ENCODE peak calls at places on chromosomes 4 and X, in four cellular contexts. A is HepG2, Y is GM12878, B is H1. C is an unnamed sample.

GRCh38 chr4:95095352-95095974 is 337.7 kb downstream of the BMPR1B start:
- DNase-seq in B (no peak), Y (no peak), A (peak), C (no peak)

GRCh38 chr4:98994474-98995182 is 893 bp upstream of the METAP1 start:
- DNase-seq in B (no peak), A (peak), Y (no peak), C (peak)

GRCh38 chr4:54076673-54077072 is 12.3 kb upstream of the CHIC2 start:
- DNase-seq in Y (no peak), A (no peak), B (no peak), C (no peak)

GRCh38 chrX:49951524-49952193 is 29.3 kb downstream of the CLCN5 start:
- DNase-seq in A (no peak), B (no peak), Y (no peak), C (no peak)

GRCh38 chr4:2818351-2818939 is 25.2 kb upstream of the ADD1 start:
- DNase-seq in B (peak), Y (no peak), A (no peak), C (no peak)

GRCh38 chr4:132218406-132218805 is 930.7 kb upstream of the PCDH10 start:
- DNase-seq in B (no peak), Y (no peak), A (no peak), C (no peak)

GRCh38 chr4:113394730-113395530 is 345.5 kb downstream of the ANK2 start:
- DNase-seq in Y (peak), B (no peak), A (peak), C (peak)

GRCh38 chr4:87680271-87680670 is 30.2 kb downstream of the DMP1 start:
- DNase-seq in B (no peak), Y (no peak), A (no peak), C (no peak)

GRCh38 chr4:184826315-184827266 is 823 bp upstream of the ACSL1 start:
- DNase-seq in A (no peak), B (no peak), Y (no peak), C (no peak)

GRCh38 chr4:37441231-37442061 is 196.9 kb downstream of the NWD2 start:
- DNase-seq in Y (no peak), B (no peak), A (peak), C (no peak)

GRCh38 chr4:147110968-147111367 is 165.3 kb upstream of the TTC29 start:
- DNase-seq in B (no peak), A (no peak), Y (no peak), C (no peak)

GRCh38 chrX:138534410-138534809 is 177.1 kb downstream of the FGF13 start:
- DNase-seq in Y (no peak), B (no peak), A (no peak), C (no peak)

GRCh38 chr4:131613086-131613823 is 1535.8 kb upstream of the PCDH10 start:
- DNase-seq in A (no peak), B (no peak), Y (no peak), C (no peak)

GRCh38 chr4:107600456-107600855 is 119.6 kb downstream of the PAPSS1 start:
- DNase-seq in B (no peak), A (no peak), Y (no peak), C (no peak)

GRCh38 chr4:114151-114550 is 10.2 kb upstream of the ZNF718 start:
- DNase-seq in A (no peak), Y (no peak), B (no peak), C (no peak)

GRCh38 chr4:7075962-7076693 is 8.3 kb upstream of the GRPEL1 start:
- DNase-seq in A (peak), B (no peak), Y (no peak), C (no peak)

GRCh38 chrX:20284992-20285391 is 18.3 kb upstream of the RPS6KA3 start:
- DNase-seq in Y (no peak), B (no peak), A (no peak), C (no peak)

GRCh38 chr4:72136429-72136828 is 104.6 kb downstream of the NPFFR2 start:
- DNase-seq in Y (no peak), A (no peak), B (no peak), C (no peak)

GRCh38 chr4:56649445-56650258 is 31.4 kb downstream of the HOPX start:
- DNase-seq in Y (no peak), A (no peak), B (no peak), C (no peak)

GRCh38 chr4:6748286-6748685 is 32.3 kb downstream of the BLOC1S4 start:
- DNase-seq in Y (no peak), A (no peak), B (no peak), C (no peak)

GRCh38 chr4:147777456-147778091 is 45.7 kb downstream of the ARHGAP10 start:
- DNase-seq in B (no peak), A (no peak), Y (no peak), C (no peak)

GRCh38 chr4:47486306-47486705 is 1.2 kb downstream of the ATP10D start:
- DNase-seq in B (no peak), A (no peak), Y (no peak), C (no peak)

GRCh38 chr4:145234086-145234694 is 53.8 kb upstream of the OTUD4 start:
- DNase-seq in Y (peak), B (peak), A (peak), C (peak)

GRCh38 chr4:180664766-180665368 is 1578.3 kb upstream of the TENM3 start:
- DNase-seq in A (peak), Y (peak), B (peak), C (peak)

GRCh38 chrX:77298296-77298695 is 148.9 kb upstream of the FGF16 start:
- DNase-seq in Y (no peak), B (no peak), A (no peak), C (no peak)

GRCh38 chr4:126223784-126224407 is 909.1 kb downstream of the FAT4 start:
- DNase-seq in Y (no peak), B (no peak), A (peak), C (no peak)

GRCh38 chr4:45732161-45732560 is 391.7 kb downstream of the GABRG1 start:
- DNase-seq in A (no peak), B (no peak), Y (no peak), C (no peak)

GRCh38 chrX:133570549-133570948 is 155.3 kb upstream of the GPC4 start:
- DNase-seq in Y (no peak), B (no peak), A (no peak), C (no peak)

GRCh38 chr4:130335417-130336194 is 1239.7 kb downstream of the C4orf33 start:
- DNase-seq in B (no peak), Y (no peak), A (no peak), C (no peak)

GRCh38 chr4:10762541-10762940 is 78.0 kb upstream of the CLNK start:
- DNase-seq in B (no peak), Y (no peak), A (no peak), C (no peak)
- TF ChIP-seq GABPA in B (no peak), Y (no peak), A (no peak), C (no peak)

DNA sequence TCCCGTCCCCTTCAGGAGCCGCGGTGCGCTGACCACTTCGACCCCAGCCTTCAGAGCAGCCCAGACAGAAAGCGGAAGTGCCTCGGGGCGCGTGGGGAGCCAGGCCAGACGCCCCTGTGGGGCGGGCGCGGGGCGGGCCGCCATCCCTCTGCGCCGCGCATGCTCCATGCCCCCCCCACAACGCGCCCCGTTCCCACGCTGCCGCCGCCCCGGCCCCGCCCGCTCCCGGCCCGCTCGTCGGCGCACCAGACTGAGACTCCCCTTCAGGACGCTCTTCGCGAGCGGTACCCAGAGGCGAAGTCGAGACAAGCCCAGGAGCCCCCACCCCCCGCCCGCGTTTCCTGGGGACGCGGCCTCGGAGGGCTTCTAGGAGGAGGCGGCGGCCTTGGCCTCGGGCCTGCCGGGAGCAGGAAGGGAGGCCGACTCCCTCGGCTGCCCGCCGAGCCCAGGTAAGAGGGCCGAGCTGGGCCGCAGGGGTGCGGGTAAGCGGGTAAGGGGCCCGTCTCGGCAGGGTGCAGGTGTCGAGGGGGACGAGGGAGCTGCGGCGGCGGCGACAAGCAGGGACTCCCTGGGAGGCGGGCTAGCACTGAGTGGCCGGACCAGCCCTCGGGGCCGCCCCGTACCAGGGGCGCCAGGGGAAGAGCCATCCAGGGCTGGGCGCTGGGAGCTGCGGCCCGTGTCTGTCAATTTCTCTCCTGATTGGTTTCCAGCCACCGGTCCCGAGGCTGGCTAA is at the start of gene ZFP92:
- DNase-seq in A (no peak), B (peak), Y (no peak), C (no peak)
- TF ChIP-seq GABPA in A (no peak), B (no peak), Y (no peak), C (no peak)

GRCh38 chr4:41865981-41866798 is 69.0 kb upstream of the TMEM33 start:
- DNase-seq in B (peak), A (no peak), Y (no peak), C (no peak)
- TF ChIP-seq GABPA in B (no peak), A (no peak), Y (no peak), C (no peak)

GRCh38 chr4:168803727-168804126 is 206.3 kb downstream of the CBR4 start:
- DNase-seq in A (no peak), Y (no peak), B (no peak), C (no peak)
- TF ChIP-seq GABPA in A (no peak), Y (no peak), B (no peak), C (no peak)